ENCODE peak calls at places on chromosomes 12 and 14, in nine cellular contexts. D is SK-N-SH, N is SK-MEL-5, P is EL, U is SW 1271, A is left ventricle myocardium superior, K is nephron progenitor cell, Y is glutamatergic neuron, R is NCI-H524 treated with DMSO at 0.1 percent for 48 hours. C is an unnamed sample.

GRCh38 chr14:62301076-62301475 is 538.9 kb downstream of the SNAPC1 start:
- DNase-seq in Y (no peak), R (no peak), U (no peak), N (no peak), K (no peak), P (no peak), D (no peak), A (no peak), C (no peak)

GRCh38 chr12:1201886-1202285 is 210.9 kb downstream of the ERC1 start:
- DNase-seq in R (no peak), Y (no peak), D (no peak), A (no peak), N (no peak), K (no peak), P (no peak), U (no peak), C (no peak)

GRCh38 chr12:109582636-109583035 is 9.0 kb downstream of the MVK start:
- DNase-seq in N (no peak), Y (no peak), R (no peak), K (no peak), P (no peak), A (peak; percentile 75), D (peak; percentile 46), U (no peak), C (no peak)

GRCh38 chr12:56152132-56152755 is at the start of gene MYL6B:
- DNase-seq in R (peak; percentile 40), U (peak; percentile 79), Y (peak; percentile 94), P (peak; percentile 93), D (peak; percentile 93), K (peak; percentile 90), N (peak; percentile 92), A (peak; percentile 97), C (peak; percentile 94)

GRCh38 chr14:55160989-55161388 is 30.4 kb downstream of the DLGAP5 start:
- DNase-seq in A (no peak), K (no peak), P (peak; percentile 45), U (no peak), D (peak; percentile 50), N (peak; percentile 65), R (peak; percentile 19), Y (no peak), C (no peak)

GRCh38 chr12:46160081-46160980 is 108.5 kb downstream of the SLC38A1 start:
- DNase-seq in U (no peak), Y (no peak), N (no peak), R (peak; percentile 38), A (no peak), P (peak; percentile 52), D (peak; percentile 34), K (no peak), C (no peak)

GRCh38 chr14:61041704-61042103 is 60.7 kb downstream of the SLC38A6 start:
- DNase-seq in D (no peak), Y (no peak), R (no peak), P (no peak), N (no peak), K (no peak), U (no peak), A (no peak), C (no peak)

GRCh38 chr14:60488175-60488574 is 2.3 kb upstream of the C14orf39 start:
- DNase-seq in K (no peak), P (no peak), U (no peak), N (peak; percentile 39), Y (no peak), D (peak; percentile 35), R (no peak), A (no peak), C (no peak)

GRCh38 chr12:53561590-53561953 is 54.3 kb upstream of the NPFF start:
- DNase-seq in Y (no peak), A (no peak), U (peak; percentile 59), P (peak; percentile 86), K (no peak), R (no peak), D (no peak), N (peak; percentile 87), C (no peak)

GRCh38 chr12:112900298-112901145 is 6.2 kb upstream of the OAS1 start:
- DNase-seq in P (peak; percentile 55), Y (peak; percentile 33), N (peak; percentile 78), K (no peak), A (no peak), U (peak; percentile 21), D (peak; percentile 50), R (peak; percentile 17), C (no peak)

GRCh38 chr12:51886021-51886710 is 1.7 kb upstream of the ANKRD33 start:
- DNase-seq in R (no peak), A (peak; percentile 66), P (peak; percentile 93), K (no peak), N (peak; percentile 74), Y (no peak), D (no peak), U (peak; percentile 54), C (peak; percentile 87)

GRCh38 chr12:62846506-62846905 is 88.4 kb downstream of the PPM1H start:
- DNase-seq in U (no peak), R (no peak), D (no peak), Y (no peak), A (no peak), K (no peak), N (no peak), P (peak; percentile 81), C (no peak)

GRCh38 chr12:27982951-27983350 is 10.4 kb upstream of the PTHLH start:
- DNase-seq in U (no peak), P (no peak), Y (no peak), R (no peak), K (no peak), A (no peak), N (no peak), D (no peak), C (no peak)

GRCh38 chr12:65881965-65882413 is 57.7 kb downstream of the HMGA2 start:
- DNase-seq in U (no peak), K (no peak), D (no peak), P (no peak), Y (no peak), A (peak; percentile 89), N (no peak), R (no peak), C (peak; percentile 88)

GRCh38 chr12:93509506-93509905 is 42.2 kb downstream of the MRPL42 start:
- DNase-seq in K (no peak), N (no peak), Y (no peak), P (no peak), R (no peak), D (no peak), U (no peak), A (no peak), C (no peak)

GRCh38 chr12:100789146-100789545 is 5.4 kb upstream of the ANO4 start:
- DNase-seq in K (no peak), N (no peak), R (no peak), A (no peak), D (no peak), U (no peak), Y (no peak), P (peak; percentile 41), C (no peak)

GRCh38 chr14:103230658-103231334 is 103.2 kb upstream of the EIF5 start:
- DNase-seq in N (no peak), R (no peak), A (no peak), K (no peak), U (no peak), D (no peak), P (no peak), Y (no peak), C (peak; percentile 52)

GRCh38 chr12:124454735-124455134 is 112.7 kb downstream of the NCOR2 start:
- DNase-seq in N (no peak), A (no peak), R (no peak), P (no peak), D (no peak), U (no peak), K (no peak), Y (no peak), C (no peak)

GRCh38 chr12:106498056-106498455 is 84.7 kb upstream of the RFX4 start:
- DNase-seq in A (peak; percentile 46), N (no peak), K (no peak), U (no peak), Y (no peak), R (no peak), D (no peak), P (no peak), C (peak; percentile 27)

GRCh38 chr14:56570295-56570694 is 9.3 kb upstream of the TMEM260 start:
- DNase-seq in P (no peak), A (no peak), U (no peak), K (no peak), N (no peak), R (no peak), Y (no peak), D (no peak), C (no peak)

GRCh38 chr14:34172052-34172451 is 221.2 kb upstream of the EGLN3 start:
- DNase-seq in R (no peak), U (no peak), N (no peak), D (no peak), P (no peak), A (no peak), K (no peak), Y (no peak), C (no peak)

GRCh38 chr14:70084226-70084625 is 104.5 kb downstream of the SLC8A3 start:
- DNase-seq in D (no peak), P (no peak), U (no peak), A (no peak), K (no peak), R (no peak), Y (no peak), N (no peak), C (no peak)

GRCh38 chr14:71610149-71610548 is 322.1 kb upstream of the RGS6 start:
- DNase-seq in N (no peak), K (no peak), P (no peak), D (no peak), R (peak; percentile 42), Y (no peak), U (no peak), A (no peak), C (no peak)

GRCh38 chr14:101991336-101991735 is 27.0 kb downstream of the DYNC1H1 start:
- DNase-seq in N (no peak), D (no peak), Y (no peak), U (no peak), R (no peak), A (no peak), K (no peak), P (no peak), C (no peak)

GRCh38 chr14:44339256-44339655 is 167.8 kb downstream of the FSCB start:
- DNase-seq in Y (no peak), D (no peak), N (no peak), K (no peak), P (no peak), U (no peak), R (no peak), A (no peak), C (no peak)

GRCh38 chr14:68552597-68552996 is 240.3 kb downstream of the ZFP36L1 start:
- DNase-seq in A (no peak), Y (no peak), N (no peak), R (no peak), U (no peak), K (no peak), P (no peak), D (no peak), C (no peak)

GRCh38 chr14:71739273-71739990 is 192.8 kb upstream of the RGS6 start:
- DNase-seq in K (no peak), Y (no peak), A (no peak), N (no peak), P (peak; percentile 60), U (no peak), D (peak; percentile 53), R (no peak), C (no peak)

GRCh38 chr12:65667932-65668331 is 156.4 kb upstream of the HMGA2 start:
- DNase-seq in R (no peak), A (no peak), P (no peak), U (no peak), N (no peak), K (no peak), Y (no peak), D (no peak), C (no peak)

GRCh38 chr12:11580125-11580751 is 69.2 kb upstream of the ETV6 start:
- DNase-seq in D (no peak), P (peak; percentile 96), N (peak; percentile 48), R (no peak), A (no peak), U (no peak), K (no peak), Y (no peak), C (peak; percentile 15)

GRCh38 chr14:75911883-75912282 is 69.9 kb downstream of the TGFB3 start:
- DNase-seq in U (no peak), P (no peak), R (no peak), A (no peak), D (no peak), K (peak; percentile 47), N (no peak), Y (peak; percentile 75), C (no peak)

GRCh38 chr12:72273851-72274284 is 1.7 kb downstream of the TRHDE start:
- DNase-seq in A (peak; percentile 34), P (peak; percentile 51), N (no peak), R (no peak), K (no peak), D (no peak), U (no peak), Y (no peak), C (no peak)

C was measured in heart left ventricle.